ENCODE peak calls at places on chromosome 16, in nine cellular contexts. T, H, O, B, F, D, Y, Q and K are unnamed samples.

GRCh38 chr16:24520983-24521382 is 18.4 kb upstream of the RBBP6 start:
- DNase-seq in T (no peak), H (no peak), O (no peak), B (no peak), F (no peak), D (no peak), Y (peak), Q (peak), K (no peak)

GRCh38 chr16:17817260-17817659 is 346.5 kb upstream of the XYLT1 start:
- DNase-seq in T (no peak), H (no peak), O (no peak), B (no peak), F (no peak), D (no peak), Y (no peak), Q (no peak), K (no peak)

GRCh38 chr16:65700599-65700998 is 578.7 kb upstream of the CDH11 start:
- DNase-seq in T (no peak), H (no peak), O (peak), B (no peak), F (no peak), D (no peak), Y (no peak), Q (peak), K (no peak)

GRCh38 chr16:66265556-66266133 is 100.8 kb upstream of the CDH5 start:
- DNase-seq in T (no peak), H (no peak), O (no peak), B (no peak), F (no peak), D (no peak), Y (peak), Q (no peak), K (no peak)

GRCh38 chr16:35363510-35363909 is 1904.1 kb downstream of the TP53TG3F start:
- DNase-seq in T (no peak), H (no peak), O (no peak), B (no peak), F (no peak), D (no peak), Y (no peak), Q (no peak), K (no peak)

GRCh38 chr16:27571433-27572306 is 21.7 kb downstream of the KATNIP start:
- DNase-seq in T (no peak), H (no peak), O (no peak), B (no peak), F (no peak), D (no peak), Y (no peak), Q (no peak), K (no peak)

GRCh38 chr16:58644765-58645487 is 15.3 kb upstream of the CNOT1 start:
- DNase-seq in T (no peak), H (no peak), O (no peak), B (no peak), F (no peak), D (no peak), Y (no peak), Q (peak), K (no peak)

GRCh38 chr16:67767953-67768352 is 38.4 kb downstream of the RANBP10 start:
- DNase-seq in T (peak), H (peak), O (peak), B (no peak), F (no peak), D (peak), Y (no peak), Q (peak), K (peak)

GRCh38 chr16:50309527-50310307 is 43.4 kb downstream of the ADCY7 start:
- DNase-seq in T (no peak), H (no peak), O (no peak), B (no peak), F (no peak), D (no peak), Y (peak), Q (peak), K (no peak)

GRCh38 chr16:6524501-6524900 is 808.1 kb upstream of the RBFOX1 start:
- DNase-seq in T (no peak), H (no peak), O (no peak), B (no peak), F (no peak), D (no peak), Y (no peak), Q (no peak), K (no peak)

GRCh38 chr16:23595951-23596720 is at the start of gene NDUFAB1:
- DNase-seq in T (peak), H (peak), O (peak), B (peak), F (peak), D (peak), Y (peak), Q (peak), K (peak)

GRCh38 chr16:10126686-10127085 is 55.5 kb downstream of the GRIN2A start:
- DNase-seq in T (peak), H (peak), O (no peak), B (no peak), F (no peak), D (no peak), Y (no peak), Q (no peak), K (peak)

GRCh38 chr16:65845466-65846209 is 520.9 kb upstream of the CDH5 start:
- DNase-seq in T (peak), H (peak), O (peak), B (no peak), F (no peak), D (no peak), Y (peak), Q (peak), K (no peak)

GRCh38 chr16:70740919-70741778 is 55.3 kb upstream of the MTSS2 start:
- DNase-seq in T (peak), H (peak), O (peak), B (no peak), F (no peak), D (peak), Y (peak), Q (no peak), K (peak)

GRCh38 chr16:89200850-89201466 is 621 bp upstream of the SLC22A31 start:
- DNase-seq in T (no peak), H (no peak), O (no peak), B (no peak), F (no peak), D (no peak), Y (no peak), Q (no peak), K (no peak)

GRCh38 chr16:72198021-72198420 is 26.1 kb upstream of the PMFBP1 start:
- DNase-seq in T (peak), H (peak), O (peak), B (no peak), F (no peak), D (peak), Y (peak), Q (no peak), K (peak)

GRCh38 chr16:29308644-29309546 is 97.6 kb downstream of the NPIPB11 start:
- DNase-seq in T (no peak), H (no peak), O (no peak), B (no peak), F (no peak), D (no peak), Y (peak), Q (no peak), K (no peak)

GRCh38 chr16:79599837-79600635 is 501 bp downstream of the MAF start:
- DNase-seq in T (peak), H (no peak), O (peak), B (peak), F (no peak), D (no peak), Y (peak), Q (no peak), K (no peak)

GRCh38 chr16:81483064-81483969 is 38.7 kb downstream of the CMIP start:
- DNase-seq in T (peak), H (peak), O (no peak), B (no peak), F (no peak), D (no peak), Y (no peak), Q (no peak), K (no peak)
- H3K4me3 ChIP-seq in T (no peak), H (no peak), O (no peak), B (no peak), F (no peak), D (no peak), Y (no peak), Q (no peak), K (no peak)

GRCh38 chr16:1630450-1631213 is 18.5 kb downstream of the CRAMP1 start:
- DNase-seq in T (no peak), H (no peak), O (no peak), B (no peak), F (no peak), D (no peak), Y (no peak), Q (no peak), K (no peak)
- TF ChIP-seq CTCF in T (no peak), H (no peak), O (no peak), B (no peak), F (no peak), D (no peak), Y (no peak), Q (no peak), K (no peak)

DNA sequence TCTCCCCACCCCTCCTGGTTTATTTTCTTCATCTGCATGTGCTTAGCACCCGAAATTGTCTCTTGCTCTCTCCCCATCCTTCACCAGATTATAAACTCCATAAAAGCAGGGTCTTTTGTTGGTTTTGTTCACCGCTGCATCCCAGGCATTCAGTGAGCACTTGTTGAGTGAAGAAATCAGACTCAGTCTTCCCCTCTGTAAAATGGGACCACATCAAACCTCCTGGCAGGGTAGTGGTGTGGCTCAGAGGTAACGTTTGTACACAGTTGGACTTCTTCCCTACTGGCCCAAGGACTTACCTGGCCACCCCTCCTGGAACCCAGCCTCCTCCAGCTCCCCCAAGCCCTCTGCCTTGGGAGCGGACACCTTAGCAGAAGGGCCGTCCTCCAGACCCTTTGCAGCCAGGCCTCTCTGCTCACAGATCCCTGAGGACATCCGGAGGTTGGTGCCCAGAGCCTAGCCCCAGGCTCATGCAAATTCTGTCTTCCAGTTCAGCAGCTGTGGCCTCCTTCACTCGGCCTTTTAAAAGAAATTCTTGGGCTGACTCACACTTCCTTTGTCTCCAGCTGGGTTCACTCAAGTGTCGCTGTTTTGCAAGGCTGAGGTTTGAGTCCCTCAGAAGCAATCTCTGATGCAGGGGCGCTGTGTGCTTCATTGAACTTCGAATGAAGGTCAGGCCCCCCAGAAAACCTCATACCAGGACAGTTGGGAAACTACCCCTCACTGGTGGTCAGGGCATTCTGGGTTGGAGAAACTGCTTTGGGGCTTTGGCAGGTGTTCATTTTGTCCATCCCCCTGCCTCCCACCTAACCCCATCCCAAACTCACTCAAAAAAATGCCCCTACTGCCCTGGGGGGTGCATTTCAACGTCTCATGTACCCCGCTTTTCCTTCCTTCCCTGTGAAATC is 16.8 kb upstream of the RMI2 start:
- DNase-seq in T (peak), H (peak), O (peak), B (peak), F (no peak), D (peak), Y (no peak), Q (peak), K (peak)
- H3K4me3 ChIP-seq in T (peak), H (peak), O (no peak), B (no peak), F (no peak), D (peak), Y (no peak), Q (no peak), K (peak)

GRCh38 chr16:30446203-30446595 is 525 bp upstream of the SEPHS2 start:
- DNase-seq in T (no peak), H (no peak), O (no peak), B (no peak), F (no peak), D (no peak), Y (no peak), Q (no peak), K (no peak)

GRCh38 chr16:30444231-30445148 is 1.2 kb downstream of the SEPHS2 start:
- DNase-seq in T (no peak), H (no peak), O (no peak), B (no peak), F (peak), D (no peak), Y (no peak), Q (no peak), K (no peak)

GRCh38 chr16:30447512-30448226 is 2.0 kb upstream of the SEPHS2 start:
- DNase-seq in T (no peak), H (no peak), O (no peak), B (no peak), F (no peak), D (no peak), Y (no peak), Q (no peak), K (no peak)

GRCh38 chr16:30445149-30445407 is 596 bp downstream of the SEPHS2 start:
- DNase-seq in T (no peak), H (no peak), O (no peak), B (no peak), F (no peak), D (no peak), Y (no peak), Q (no peak), K (no peak)

GRCh38 chr16:30445408-30446202 is at the start of gene SEPHS2:
- DNase-seq in T (peak), H (peak), O (peak), B (peak), F (peak), D (peak), Y (peak), Q (peak), K (peak)
- TF ChIP-seq CTCF in T (peak), H (peak), O (peak), B (peak), F (peak), D (peak), Y (no peak), Q (peak), K (peak)

GRCh38 chr16:86492961-86493639 is 17.2 kb upstream of the FOXF1 start:
- DNase-seq in T (no peak), H (no peak), O (no peak), B (no peak), F (no peak), D (no peak), Y (no peak), Q (no peak), K (no peak)
- H3K4me3 ChIP-seq in T (no peak), H (no peak), O (no peak), B (no peak), F (no peak), D (no peak), Y (no peak), Q (no peak), K (no peak)

GRCh38 chr16:55842369-55843104 is 9.6 kb upstream of the CES1 start:
- DNase-seq in T (peak), H (peak), O (peak), B (peak), F (peak), D (peak), Y (no peak), Q (peak), K (peak)

GRCh38 chr16:55846598-55847346 is 13.9 kb upstream of the CES1 start:
- DNase-seq in T (no peak), H (no peak), O (no peak), B (no peak), F (no peak), D (no peak), Y (no peak), Q (no peak), K (no peak)

DNA sequence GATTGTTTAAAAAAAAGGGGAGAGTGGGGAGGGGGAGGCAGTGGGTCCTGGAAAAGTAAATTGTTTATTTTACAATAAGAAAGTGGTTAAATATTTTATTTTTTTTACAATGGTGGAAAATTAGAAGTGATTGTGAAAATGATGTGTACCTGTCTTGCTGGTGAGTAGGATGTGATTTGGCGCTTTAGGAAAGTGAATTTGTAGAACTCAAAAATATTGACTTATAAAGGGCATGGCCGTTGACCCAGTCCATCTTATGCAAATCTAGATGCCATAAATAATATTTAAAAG is 10.2 kb upstream of the CES1 start:
- DNase-seq in T (no peak), H (no peak), O (no peak), B (no peak), F (no peak), D (no peak), Y (no peak), Q (no peak), K (no peak)
- TF ChIP-seq CTCF in T (no peak), H (no peak), O (no peak), B (no peak), F (no peak), D (no peak), Y (no peak), Q (no peak), K (no peak)

DNA sequence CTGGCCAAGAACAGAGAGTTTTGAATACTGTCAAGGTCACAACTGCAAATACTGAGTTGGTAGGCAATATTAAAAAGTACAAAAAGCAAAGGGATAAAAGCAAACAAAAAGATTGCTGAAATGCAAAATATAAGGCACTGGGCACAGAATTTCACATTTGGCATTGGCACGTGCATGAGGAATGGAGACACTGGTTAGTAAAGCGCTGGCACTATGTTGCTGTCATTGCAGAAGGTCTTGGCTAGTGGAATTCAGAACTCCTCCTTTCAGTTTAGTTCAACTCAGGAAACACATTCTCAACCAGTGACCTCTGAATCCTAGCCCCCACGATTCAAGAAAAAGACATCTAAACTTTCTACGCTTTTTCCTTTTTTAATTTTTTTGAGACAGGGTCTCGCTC is 111.8 kb upstream of the PSMD7 start:
- DNase-seq in T (no peak), H (no peak), O (no peak), B (no peak), F (no peak), D (no peak), Y (no peak), Q (no peak), K (no peak)
- H3K4me3 ChIP-seq in T (no peak), H (no peak), O (no peak), B (no peak), F (no peak), D (no peak), Y (no peak), Q (no peak), K (no peak)

GRCh38 chr16:16183562-16183961 is 39.7 kb downstream of the ABCC6 start:
- DNase-seq in T (no peak), H (no peak), O (no peak), B (no peak), F (peak), D (no peak), Y (no peak), Q (no peak), K (no peak)
- TF ChIP-seq CTCF in T (peak), H (peak), O (peak), B (peak), F (peak), D (peak), Y (no peak), Q (peak), K (peak)

DNA sequence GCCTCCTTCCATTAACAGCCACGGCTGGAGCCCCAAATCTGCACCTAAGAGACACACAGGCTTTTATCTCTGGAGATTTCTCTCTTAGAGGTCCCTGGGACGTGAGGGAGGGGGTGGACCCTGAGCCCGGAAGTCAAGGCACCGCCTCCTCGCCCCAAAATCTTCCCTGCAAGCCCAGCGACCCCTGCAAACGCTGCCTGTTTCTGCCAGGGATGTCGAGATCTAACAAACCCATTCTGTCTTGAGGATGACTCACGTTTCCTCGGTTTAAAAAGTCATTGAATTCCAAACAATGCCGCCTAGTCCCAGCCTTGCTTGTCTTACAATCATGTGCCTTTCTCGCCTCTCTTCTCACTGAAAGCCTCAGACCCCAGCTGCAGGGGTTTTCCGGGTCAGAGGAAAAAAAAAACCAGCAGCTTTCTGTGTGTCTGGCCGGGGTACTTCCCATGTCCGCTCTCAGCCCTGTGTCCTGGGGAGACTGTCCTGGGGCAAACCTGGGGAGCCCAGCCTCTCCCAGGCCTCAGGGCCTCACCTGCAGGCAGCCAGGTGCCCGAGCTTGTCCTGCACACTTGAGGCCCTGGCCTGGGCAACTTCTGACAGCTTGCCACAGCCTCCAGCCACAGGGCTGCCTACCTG is 15.4 kb downstream of the ARL2BP start:
- DNase-seq in T (peak), H (peak), O (peak), B (no peak), F (peak), D (peak), Y (peak), Q (peak), K (peak)
- H3K4me3 ChIP-seq in T (no peak), H (no peak), O (no peak), B (no peak), F (no peak), D (no peak), Y (no peak), Q (no peak), K (peak)

DNA sequence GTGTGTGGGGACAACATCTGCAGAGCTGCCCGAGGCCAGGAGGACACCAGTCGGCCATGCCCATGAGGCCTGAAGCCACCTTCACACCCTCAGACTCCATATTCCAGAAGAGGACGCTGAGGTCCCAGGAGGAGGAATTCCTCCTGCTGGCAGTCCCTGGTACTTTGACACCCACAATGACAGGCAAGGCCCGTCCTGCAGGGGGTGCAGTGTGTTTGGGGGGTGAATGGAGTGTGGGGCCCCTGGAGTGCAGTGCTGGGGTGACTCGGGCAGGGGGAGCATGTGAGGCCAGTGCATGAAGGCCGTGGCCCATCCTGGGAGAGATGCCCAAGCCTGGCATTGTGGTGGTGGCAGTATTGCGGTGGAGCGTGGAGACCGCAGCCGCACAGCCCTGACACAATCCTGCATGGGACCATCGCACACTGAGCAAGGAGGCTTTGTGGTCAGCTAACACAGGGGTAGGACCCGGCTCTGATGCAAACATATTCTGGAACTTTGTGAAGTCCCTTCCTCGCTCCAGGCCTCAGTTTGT is 52.2 kb downstream of the ZDHHC7 start:
- DNase-seq in T (no peak), H (no peak), O (no peak), B (no peak), F (peak), D (no peak), Y (no peak), Q (no peak), K (no peak)
- TF ChIP-seq CTCF in T (peak), H (peak), O (peak), B (no peak), F (peak), D (peak), Y (no peak), Q (peak), K (peak)